ENCODE peak calls at places on chromosome 18, in seven cellular contexts. P is T-cell; C is activated effector memory CD4-positive, alpha-beta T cell treated with Interleukin-2 at 50 U/mL for 16 hours; S is PC-3; G is astrocyte of the spinal cord; A is HCT116; K is activated T-cell treated with anti-CD3 and anti-CD28 coated beads, Interleukin-2, amount 50 U/mL, for 72 hours. R is an unnamed sample.

GRCh38 chr18:74529811-74530583 is 4.3 kb upstream of the CNDP1 start:
- DNase-seq in P (no peak), C (no peak), S (no peak), G (no peak), A (no peak), K (no peak), R (no peak)

GRCh38 chr18:79393181-79393598 is 2.5 kb upstream of the NFATC1 start:
- DNase-seq in P (no peak), C (no peak), S (no peak), G (no peak), A (no peak), K (no peak), R (peak; percentile 57)

GRCh38 chr18:56509656-56510055 is 128.7 kb downstream of the TXNL1 start:
- DNase-seq in P (no peak), C (no peak), S (no peak), G (peak; percentile 34), A (no peak), K (no peak), R (no peak)

GRCh38 chr18:13395577-13395976 is 177.0 kb downstream of the LDLRAD4 start:
- DNase-seq in P (no peak), C (no peak), S (no peak), G (no peak), A (no peak), K (no peak), R (no peak)

GRCh38 chr18:38025433-38026038 is 459.9 kb upstream of the CELF4 start:
- DNase-seq in P (no peak), C (no peak), S (peak; percentile 1), G (peak; percentile 42), A (no peak), K (no peak), R (no peak)

GRCh38 chr18:44130365-44130942 is 550.2 kb upstream of the SETBP1 start:
- DNase-seq in P (no peak), C (no peak), S (peak; percentile 49), G (peak; percentile 53), A (no peak), K (peak; percentile 3), R (peak; percentile 71)

GRCh38 chr18:51867767-51868166 is 472.2 kb upstream of the DCC start:
- DNase-seq in P (no peak), C (no peak), S (no peak), G (peak; percentile 4), A (no peak), K (no peak), R (peak; percentile 44)

GRCh38 chr18:11883153-11883552 is 25.0 kb downstream of the MPPE1 start:
- DNase-seq in P (no peak), C (no peak), S (peak; percentile 50), G (no peak), A (no peak), K (no peak), R (peak; percentile 66)

GRCh38 chr18:58768293-58768974 is 96.2 kb upstream of the ZNF532 start:
- DNase-seq in P (peak; percentile 54), C (peak; percentile 55), S (peak; percentile 74), G (peak; percentile 48), A (peak; percentile 23), K (peak; percentile 82), R (peak; percentile 82)

GRCh38 chr18:33577688-33578370 is at the start of gene ASXL3:
- DNase-seq in P (no peak), C (no peak), S (no peak), G (no peak), A (no peak), K (no peak), R (peak; percentile 47)

GRCh38 chr18:68484241-68484640 is 230.7 kb downstream of the TMX3 start:
- DNase-seq in P (no peak), C (no peak), S (peak; percentile 63), G (peak; percentile 35), A (no peak), K (no peak), R (no peak)

GRCh38 chr18:28469946-28470345 is 293.0 kb upstream of the CDH2 start:
- DNase-seq in P (no peak), C (no peak), S (no peak), G (no peak), A (no peak), K (no peak), R (no peak)

GRCh38 chr18:50401888-50402287 is 27.0 kb downstream of the SKA1 start:
- DNase-seq in P (no peak), C (no peak), S (peak; percentile 11), G (peak; percentile 3), A (no peak), K (peak; percentile 40), R (peak; percentile 22)

GRCh38 chr18:48222118-48222517 is 187.1 kb downstream of the ZBTB7C start:
- DNase-seq in P (no peak), C (peak; percentile 25), S (peak; percentile 50), G (no peak), A (no peak), K (peak; percentile 12), R (peak; percentile 78)

GRCh38 chr18:44090453-44090852 is 590.2 kb upstream of the SETBP1 start:
- DNase-seq in P (no peak), C (no peak), S (peak; percentile 45), G (no peak), A (no peak), K (no peak), R (peak; percentile 5)

GRCh38 chr18:27645929-27646328 is 460.8 kb upstream of the CHST9 start:
- DNase-seq in P (no peak), C (no peak), S (no peak), G (peak; percentile 5), A (no peak), K (no peak), R (no peak)

GRCh38 chr18:32362484-32362883 is 108.2 kb downstream of the GAREM1 start:
- DNase-seq in P (no peak), C (no peak), S (peak; percentile 56), G (no peak), A (no peak), K (no peak), R (no peak)

GRCh38 chr18:57797209-57797651 is 5.9 kb downstream of the ATP8B1 start:
- DNase-seq in P (no peak), C (no peak), S (peak; percentile 62), G (no peak), A (no peak), K (no peak), R (no peak)

GRCh38 chr18:199214-199613 is 40.9 kb downstream of the USP14 start:
- DNase-seq in P (no peak), C (no peak), S (no peak), G (no peak), A (no peak), K (no peak), R (no peak)

GRCh38 chr18:79756826-79757225 is 40.9 kb upstream of the KCNG2 start:
- DNase-seq in P (no peak), C (no peak), S (no peak), G (no peak), A (no peak), K (no peak), R (no peak)

GRCh38 chr18:58355243-58355642 is 273.6 kb downstream of the ALPK2 start:
- DNase-seq in P (no peak), C (no peak), S (peak; percentile 3), G (no peak), A (no peak), K (no peak), R (no peak)

GRCh38 chr18:26083099-26083498 is 7.3 kb downstream of the SS18 start:
- DNase-seq in P (no peak), C (no peak), S (no peak), G (no peak), A (no peak), K (no peak), R (no peak)

GRCh38 chr18:21366896-21367295 is 124.9 kb downstream of the GREB1L start:
- DNase-seq in P (no peak), C (no peak), S (no peak), G (no peak), A (no peak), K (no peak), R (no peak)

GRCh38 chr18:41351430-41351829 is 603.6 kb upstream of the PIK3C3 start:
- DNase-seq in P (no peak), C (no peak), S (no peak), G (no peak), A (no peak), K (no peak), R (no peak)

GRCh38 chr18:48460929-48461583 is 51.9 kb upstream of the ZBTB7C start:
- DNase-seq in P (no peak), C (no peak), S (peak; percentile 52), G (peak; percentile 7), A (no peak), K (no peak), R (no peak)

GRCh38 chr18:44342167-44342566 is 338.5 kb upstream of the SETBP1 start:
- DNase-seq in P (no peak), C (no peak), S (peak; percentile 62), G (peak; percentile 34), A (no peak), K (no peak), R (no peak)

GRCh38 chr18:74221081-74221480 is 70.7 kb downstream of the CYB5A start:
- DNase-seq in P (no peak), C (no peak), S (no peak), G (no peak), A (no peak), K (no peak), R (no peak)

GRCh38 chr18:35371412-35372195 is 5.5 kb downstream of the ZNF396 start:
- DNase-seq in P (no peak), C (no peak), S (no peak), G (peak; percentile 47), A (no peak), K (no peak), R (no peak)

GRCh38 chr18:267380-267687 is 513 bp downstream of the THOC1 start:
- DNase-seq in P (no peak), C (no peak), S (no peak), G (no peak), A (no peak), K (no peak), R (no peak)

GRCh38 chr18:12336887-12337286 is 28.8 kb downstream of the TUBB6 start:
- DNase-seq in P (no peak), C (no peak), S (peak; percentile 90), G (peak; percentile 39), A (no peak), K (no peak), R (peak; percentile 47)

GRCh38 chr18:21960189-21960588 is 209.2 kb upstream of the GATA6 start:
- DNase-seq in P (no peak), C (no peak), S (no peak), G (no peak), A (no peak), K (no peak), R (no peak)

GRCh38 chr18:69636529-69637301 is 236.0 kb downstream of the DOK6 start:
- DNase-seq in P (peak; percentile 18), C (no peak), S (no peak), G (no peak), A (no peak), K (peak; percentile 24), R (peak; percentile 0)